ENCODE peak calls at places on chromosomes 12 and 14, in four cellular contexts. R, M, K and C are unnamed samples.

GRCh38 chr12:2447861-2448260 is 346.9 kb upstream of the FKBP4 start:
- DNase-seq in K (no peak), M (no peak), R (no peak), C (no peak)

GRCh38 chr14:70755655-70756054 is 53.7 kb downstream of the MAP3K9 start:
- DNase-seq in K (no peak), R (no peak), M (no peak), C (no peak)

GRCh38 chr12:38118632-38119031 is 197.9 kb upstream of the ALG10B start:
- DNase-seq in R (no peak), M (no peak), K (no peak), C (no peak)

GRCh38 chr12:120625557-120626419 is 14.6 kb upstream of the CABP1 start:
- DNase-seq in R (no peak), M (no peak), K (no peak), C (peak; percentile 53)

GRCh38 chr14:33564774-33565630 is 385.9 kb downstream of the EGLN3 start:
- DNase-seq in K (peak; percentile 52), R (peak; percentile 61), M (no peak), C (no peak)

GRCh38 chr14:101476931-101477553 is 84.3 kb upstream of the DIO3 start:
- DNase-seq in R (no peak), M (no peak), K (no peak), C (no peak)

GRCh38 chr12:26496170-26496569 is 300.8 kb downstream of the SSPN start:
- DNase-seq in M (no peak), K (no peak), R (peak; percentile 35), C (no peak)

GRCh38 chr14:71473843-71474242 is 458.4 kb upstream of the RGS6 start:
- DNase-seq in R (no peak), K (no peak), M (no peak), C (no peak)

GRCh38 chr12:132145334-132145733 is 1.1 kb downstream of the NOC4L start:
- DNase-seq in R (no peak), K (no peak), M (no peak), C (no peak)

GRCh38 chr12:85632390-85632789 is 203.8 kb downstream of the RASSF9 start:
- DNase-seq in K (peak; percentile 69), M (no peak), R (peak; percentile 77), C (no peak)

GRCh38 chr12:12263909-12264308 is 2.9 kb downstream of the LRP6 start:
- DNase-seq in R (no peak), M (no peak), K (no peak), C (no peak)

GRCh38 chr14:39218171-39218769 is 15.4 kb upstream of the MIA2 start:
- DNase-seq in K (no peak), R (peak; percentile 75), M (no peak), C (peak; percentile 40)